ENCODE peak calls at places on chromosomes 16 and 17, in seven cellular contexts. P is lung, Q is heart right ventricle, D is PC-9, V is IMR-90, L is HAP-1, M is tibial artery. G is an unnamed sample.

GRCh38 chr16:49602201-49603041 is 228.8 kb downstream of the C16orf78 start:
- DNase-seq in P (no peak), Q (no peak), D (no peak), V (no peak), L (no peak), M (peak; percentile 64), G (no peak)

GRCh38 chr17:43385046-43385831 is 13.6 kb upstream of the ARL4D start:
- DNase-seq in P (no peak), Q (no peak), D (no peak), V (no peak), L (no peak), M (no peak), G (no peak)

GRCh38 chr16:52521570-52521969 is 25.4 kb downstream of the TOX3 start:
- DNase-seq in P (no peak), Q (no peak), D (no peak), V (no peak), L (no peak), M (no peak), G (no peak)

GRCh38 chr17:64774888-64775600 is 112.9 kb upstream of the SMURF2 start:
- DNase-seq in P (no peak), Q (no peak), D (no peak), V (no peak), L (no peak), M (peak; percentile 44), G (no peak)

GRCh38 chr16:11181242-11181888 is 74.6 kb downstream of the SOCS1 start:
- DNase-seq in P (no peak), Q (no peak), D (no peak), V (no peak), L (no peak), M (no peak), G (no peak)

GRCh38 chr17:21355586-21355985 is 20.6 kb upstream of the KCNJ12 start:
- DNase-seq in P (no peak), Q (no peak), D (no peak), V (no peak), L (no peak), M (no peak), G (no peak)

GRCh38 chr16:28282045-28282444 is 10.3 kb upstream of the SBK1 start:
- DNase-seq in P (no peak), Q (no peak), D (no peak), V (no peak), L (no peak), M (no peak), G (no peak)

GRCh38 chr16:65786916-65787315 is 579.6 kb upstream of the CDH5 start:
- DNase-seq in P (no peak), Q (no peak), D (no peak), V (no peak), L (no peak), M (no peak), G (peak; percentile 31)

GRCh38 chr16:71201556-71201955 is 29.0 kb downstream of the HYDIN start:
- DNase-seq in P (no peak), Q (no peak), D (peak; percentile 10), V (no peak), L (no peak), M (no peak), G (no peak)

GRCh38 chr16:28585674-28586073 is 11.2 kb downstream of the SULT1A2 start:
- DNase-seq in P (no peak), Q (no peak), D (peak; percentile 60), V (no peak), L (no peak), M (no peak), G (no peak)

GRCh38 chr16:1223355-1224214 is 1.5 kb downstream of the TPSG1 start:
- DNase-seq in P (no peak), Q (no peak), D (no peak), V (no peak), L (no peak), M (no peak), G (no peak)

GRCh38 chr17:16924701-16925440 is 47.0 kb downstream of the TNFRSF13B start:
- DNase-seq in P (no peak), Q (no peak), D (no peak), V (no peak), L (no peak), M (peak; percentile 40), G (peak; percentile 6)

GRCh38 chr17:72609501-72609900 is 483.0 kb downstream of the SLC39A11 start:
- DNase-seq in P (no peak), Q (no peak), D (no peak), V (peak; percentile 38), L (no peak), M (no peak), G (no peak)

GRCh38 chr17:56594528-56595418 is 1.3 kb downstream of the NOG start:
- DNase-seq in P (no peak), Q (no peak), D (peak; percentile 44), V (peak; percentile 10), L (peak; percentile 28), M (no peak), G (peak; percentile 65)

GRCh38 chr17:28812980-28813377 is 29.6 kb downstream of the FAM222B start:
- DNase-seq in P (no peak), Q (no peak), D (no peak), V (peak; percentile 71), L (no peak), M (no peak), G (no peak)

GRCh38 chr17:63600569-63601438 is at the start of gene TACO1:
- DNase-seq in P (peak; percentile 85), Q (peak; percentile 84), D (peak; percentile 79), V (peak; percentile 83), L (peak; percentile 70), M (peak; percentile 86), G (peak; percentile 84)

GRCh38 chr16:85394511-85395206 is 218.5 kb upstream of the GSE1 start:
- DNase-seq in P (no peak), Q (no peak), D (no peak), V (no peak), L (no peak), M (peak; percentile 64), G (no peak)
- H3K4me1 ChIP-seq in P (peaks cover 12% of the 10 kb centered on the region), Q (peaks cover 25% of the 10 kb centered on the region), D (peaks cover 36% of the 10 kb centered on the region), V (peaks cover 38% of the 10 kb centered on the region), L (peaks cover 14% of the 10 kb centered on the region), M (peaks cover 41% of the 10 kb centered on the region), G (peaks cover 15% of the 10 kb centered on the region)

GRCh38 chr16:87762620-87763019 is 3.2 kb downstream of the KLHDC4 start:
- DNase-seq in P (no peak), Q (no peak), D (no peak), V (no peak), L (no peak), M (no peak), G (no peak)
- H3K4me3 ChIP-seq in P (no peak overlapping the region), Q (no peak overlapping the region), D (no peak overlapping the region), V (no peak overlapping the region), L (no peak overlapping the region), M (no peak overlapping the region), G (no peak overlapping the region)

GRCh38 chr17:2406903-2407790 is 6.3 kb upstream of the MNT start:
- DNase-seq in P (no peak), Q (peak; percentile 69), D (peak; percentile 95), V (peak; percentile 92), L (no peak), M (peak; percentile 95), G (peak; percentile 30)

GRCh38 chr17:2406271-2406902 is 5.5 kb upstream of the MNT start:
- DNase-seq in P (no peak), Q (no peak), D (peak; percentile 61), V (no peak), L (no peak), M (peak; percentile 63), G (no peak)

GRCh38 chr17:2403044-2403443 is 2.2 kb upstream of the MNT start:
- DNase-seq in P (no peak), Q (no peak), D (no peak), V (no peak), L (no peak), M (no peak), G (no peak)

GRCh38 chr17:2402517-2402916 is 1.7 kb upstream of the MNT start:
- DNase-seq in P (no peak), Q (no peak), D (no peak), V (no peak), L (no peak), M (peak; percentile 75), G (no peak)

DNA sequence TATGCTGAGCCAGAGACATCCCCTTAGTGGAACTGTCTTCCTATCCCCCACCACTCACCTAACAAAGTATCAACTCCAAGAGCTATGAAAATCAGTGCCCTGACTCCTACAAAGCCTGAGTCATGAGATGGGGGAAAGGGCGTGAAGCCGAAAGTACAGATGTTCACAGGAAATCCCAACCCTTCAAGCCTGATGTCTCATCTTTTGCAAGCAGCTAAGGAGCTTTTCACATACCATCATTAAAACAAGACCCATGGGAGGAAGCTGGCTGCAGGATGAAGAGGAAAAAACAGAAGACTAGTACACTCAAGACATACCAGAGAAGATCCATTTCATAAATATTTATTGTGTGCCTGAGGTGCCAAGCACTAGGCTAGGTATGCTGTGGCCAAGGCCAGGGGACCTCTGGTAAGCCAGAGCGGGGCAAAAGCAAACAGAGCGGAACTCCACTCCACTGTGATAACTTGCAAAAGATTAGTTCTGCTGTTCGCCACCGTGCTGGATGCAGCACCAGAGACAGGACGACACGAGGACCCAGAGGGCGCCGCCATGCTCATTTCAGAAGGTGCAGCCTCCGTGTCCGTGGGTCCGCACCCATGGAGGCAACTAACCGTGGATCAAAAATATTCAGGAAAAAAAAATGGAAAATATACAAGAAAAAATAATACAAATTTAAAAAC is 4.5 kb upstream of the MNT start:
- DNase-seq in P (no peak), Q (no peak), D (peak; percentile 59), V (peak; percentile 94), L (no peak), M (no peak), G (no peak)
- H3K4me1 ChIP-seq in P (peaks cover 4% of the 10 kb centered on the region), Q (peaks cover 55% of the 10 kb centered on the region), D (peaks cover 54% of the 10 kb centered on the region), V (peaks cover 33% of the 10 kb centered on the region), L (peaks cover 5% of the 10 kb centered on the region), M (peaks cover 39% of the 10 kb centered on the region), G (no peaks in the 10 kb centered on the region)

GRCh38 chr16:88445583-88445960 is 7.5 kb upstream of the ZFPM1 start:
- DNase-seq in P (no peak), Q (no peak), D (no peak), V (no peak), L (no peak), M (no peak), G (no peak)
- H3K4me3 ChIP-seq in P (no peak overlapping the region), Q (no peak overlapping the region), D (no peak overlapping the region), V (no peak overlapping the region), L (no peak overlapping the region), M (no peak overlapping the region), G (no peak overlapping the region)